ENCODE peak calls at places on chromosome 11, in ten cellular contexts. W, D, L, B, K, Q, H, S, M and N are unnamed samples. For H3K4me1, the result is how much of the 10 kb centered on the place peaks cover.

GRCh38 chr11:100777118-100777517 is 90.0 kb downstream of the ARHGAP42 start:
- DNase-seq in W (peak), D (no peak), L (no peak), B (no peak), K (no peak), Q (no peak), H (no peak), S (no peak), M (no peak), N (no peak)

GRCh38 chr11:66855574-66856495 is 1.0 kb upstream of the LRFN4 start:
- DNase-seq in W (peak), D (peak), L (peak), B (peak), K (peak), Q (peak), H (peak), S (peak), M (peak), N (peak)

GRCh38 chr11:13667795-13668101 is 720 bp upstream of the FAR1 start:
- DNase-seq in W (no peak), D (no peak), L (no peak), B (no peak), K (no peak), Q (no peak), H (no peak), S (no peak), M (no peak), N (no peak)

GRCh38 chr11:76501526-76501925 is 56.7 kb downstream of the EMSY start:
- DNase-seq in W (no peak), D (no peak), L (no peak), B (no peak), K (no peak), Q (no peak), H (no peak), S (no peak), M (no peak), N (no peak)

GRCh38 chr11:111841370-111842053 is 29.9 kb downstream of the ALG9 start:
- DNase-seq in W (peak), D (peak), L (peak), B (peak), K (peak), Q (peak), H (peak), S (peak), M (peak), N (peak)

GRCh38 chr11:134533511-134533910 is 121.5 kb upstream of the B3GAT1 start:
- DNase-seq in W (no peak), D (no peak), L (peak), B (no peak), K (no peak), Q (no peak), H (peak), S (no peak), M (no peak), N (peak)

GRCh38 chr11:132942611-132943324 is 589.5 kb downstream of the OPCML start:
- DNase-seq in W (no peak), D (peak), L (no peak), B (no peak), K (no peak), Q (no peak), H (no peak), S (no peak), M (no peak), N (peak)

GRCh38 chr11:129374993-129375721 is 491 bp upstream of the BARX2 start:
- DNase-seq in W (no peak), D (no peak), L (no peak), B (peak), K (no peak), Q (no peak), H (no peak), S (no peak), M (peak), N (peak)

GRCh38 chr11:119709638-119710346 is 19.2 kb downstream of the NECTIN1 start:
- DNase-seq in W (no peak), D (no peak), L (peak), B (peak), K (no peak), Q (peak), H (no peak), S (peak), M (no peak), N (no peak)

GRCh38 chr11:67376873-67377808 is 3.7 kb upstream of the CLCF1 start:
- DNase-seq in W (no peak), D (no peak), L (no peak), B (no peak), K (no peak), Q (no peak), H (no peak), S (no peak), M (peak), N (no peak)

GRCh38 chr11:115199501-115199900 is 304.7 kb downstream of the CADM1 start:
- DNase-seq in W (no peak), D (no peak), L (no peak), B (no peak), K (no peak), Q (no peak), H (no peak), S (peak), M (no peak), N (no peak)

GRCh38 chr11:35216962-35217667 is 78.1 kb downstream of the CD44 start:
- DNase-seq in W (no peak), D (no peak), L (no peak), B (peak), K (no peak), Q (no peak), H (no peak), S (no peak), M (no peak), N (no peak)

GRCh38 chr11:130763087-130763980 is 152.9 kb downstream of the SNX19 start:
- DNase-seq in W (no peak), D (no peak), L (no peak), B (peak), K (no peak), Q (no peak), H (no peak), S (peak), M (no peak), N (no peak)

GRCh38 chr11:109040303-109040702 is 375.4 kb downstream of the DDX10 start:
- DNase-seq in W (peak), D (peak), L (no peak), B (no peak), K (no peak), Q (no peak), H (no peak), S (no peak), M (no peak), N (no peak)

GRCh38 chr11:126132319-126132718 is 69.7 kb upstream of the CDON start:
- DNase-seq in W (peak), D (no peak), L (no peak), B (peak), K (peak), Q (no peak), H (peak), S (no peak), M (peak), N (peak)

DNA sequence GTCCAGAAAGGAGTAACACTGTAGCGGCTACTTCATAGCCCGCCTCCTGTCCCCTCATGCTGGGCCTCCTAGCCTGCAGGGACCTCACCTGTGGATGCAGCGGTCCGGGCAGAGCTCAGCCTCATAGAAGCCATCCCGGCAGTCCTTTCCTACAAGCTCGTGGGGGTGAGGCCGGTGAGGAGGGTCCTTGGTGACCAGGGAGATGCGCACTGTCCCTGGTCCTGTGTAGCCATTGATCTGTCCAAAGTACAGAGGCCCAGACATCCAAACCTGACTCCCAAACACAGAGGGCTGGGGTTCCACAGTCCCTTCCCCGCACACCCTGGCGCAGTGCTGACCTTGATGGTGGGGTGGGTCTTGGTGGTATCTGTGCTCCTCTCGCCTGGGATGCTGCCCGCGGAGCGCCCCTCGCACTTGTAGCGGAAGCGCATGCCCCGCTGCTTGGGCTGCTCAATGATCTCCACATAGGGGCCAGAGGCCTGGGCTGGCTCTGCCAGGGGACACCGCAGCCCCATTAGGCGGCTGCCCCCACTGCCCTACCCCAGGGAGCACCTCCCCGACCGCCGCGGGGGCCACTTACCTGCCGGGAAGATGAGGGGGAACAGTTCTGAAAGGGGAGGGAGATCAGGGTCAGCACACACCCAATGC is 993 bp downstream of the RELA start:
- DNase-seq in W (no peak), D (no peak), L (no peak), B (no peak), K (no peak), Q (peak), H (peak), S (no peak), M (no peak), N (no peak)
- H3K27ac ChIP-seq in W (peak), D (peak), L (peak), B (peak), K (peak), Q (peak), H (peak), S (peak), M (peak), N (peak)

GRCh38 chr11:2201542-2201941 is 29.9 kb upstream of the TH start:
- DNase-seq in W (no peak), D (no peak), L (no peak), B (no peak), K (no peak), Q (no peak), H (no peak), S (no peak), M (no peak), N (no peak)

GRCh38 chr11:2200536-2200935 is 28.9 kb upstream of the TH start:
- DNase-seq in W (no peak), D (no peak), L (no peak), B (no peak), K (no peak), Q (peak), H (no peak), S (no peak), M (no peak), N (no peak)

GRCh38 chr11:2202071-2202899 is 30.7 kb upstream of the TH start:
- DNase-seq in W (no peak), D (no peak), L (no peak), B (peak), K (no peak), Q (peak), H (peak), S (no peak), M (peak), N (no peak)

GRCh38 chr11:2199466-2200341 is 28.1 kb upstream of the TH start:
- DNase-seq in W (no peak), D (no peak), L (no peak), B (no peak), K (no peak), Q (no peak), H (no peak), S (no peak), M (no peak), N (no peak)

GRCh38 chr11:2200957-2201519 is 29.4 kb upstream of the TH start:
- DNase-seq in W (no peak), D (no peak), L (no peak), B (no peak), K (no peak), Q (no peak), H (no peak), S (no peak), M (no peak), N (no peak)
- H3K4me1 ChIP-seq in W (under half), D (under half), L (under half), B (under half), K (under half), Q (under half), H (under half), S (under half), M (under half), N (under half)

GRCh38 chr11:9609841-9610240 is 36.4 kb downstream of the WEE1 start:
- DNase-seq in W (no peak), D (no peak), L (no peak), B (no peak), K (no peak), Q (no peak), H (no peak), S (no peak), M (no peak), N (no peak)

GRCh38 chr11:9616042-9616640 is 42.7 kb downstream of the WEE1 start:
- DNase-seq in W (no peak), D (no peak), L (no peak), B (no peak), K (no peak), Q (no peak), H (no peak), S (peak), M (no peak), N (no peak)

GRCh38 chr11:9613830-9614762 is 40.6 kb downstream of the WEE1 start:
- DNase-seq in W (peak), D (peak), L (peak), B (peak), K (peak), Q (peak), H (peak), S (peak), M (peak), N (peak)

GRCh38 chr11:9615031-9615451 is 41.6 kb downstream of the WEE1 start:
- DNase-seq in W (no peak), D (no peak), L (no peak), B (no peak), K (no peak), Q (no peak), H (no peak), S (peak), M (no peak), N (no peak)

GRCh38 chr11:9613118-9613829 is 39.8 kb downstream of the WEE1 start:
- DNase-seq in W (peak), D (peak), L (peak), B (peak), K (peak), Q (peak), H (peak), S (peak), M (peak), N (peak)
- TF ChIP-seq POLR2A in W (no peak), D (no peak), L (peak), B (peak), K (peak), Q (peak), H (peak), S (peak), M (peak), N (no peak)

GRCh38 chr11:121795206-121795605 is 320.8 kb downstream of the BLID start:
- DNase-seq in W (no peak), D (no peak), L (no peak), B (no peak), K (no peak), Q (no peak), H (no peak), S (no peak), M (no peak), N (no peak)
- H3K27ac ChIP-seq in W (no peak), D (no peak), L (no peak), B (no peak), K (no peak), Q (no peak), H (no peak), S (no peak), M (no peak), N (no peak)